ENCODE peak calls at places on chromosomes 13 and 19, in eight cellular contexts. D, T, V, B, C, U, G and I are unnamed samples.

GRCh38 chr19:15177269-15178116 is 23.3 kb downstream of the NOTCH3 start:
- DNase-seq in G (no peak), U (peak; percentile 50), B (peak; percentile 65), C (peak; percentile 71), V (peak; percentile 83), T (peak; percentile 73), D (peak; percentile 88), I (peak; percentile 82)

GRCh38 chr19:38516802-38517201 is 83.3 kb downstream of the RYR1 start:
- DNase-seq in D (no peak), V (no peak), G (no peak), T (no peak), B (no peak), U (no peak), C (no peak), I (no peak)

GRCh38 chr19:11347546-11347945 is 1.2 kb downstream of the CCDC159 start:
- DNase-seq in G (no peak), C (no peak), V (no peak), T (no peak), U (no peak), B (no peak), D (no peak), I (no peak)

GRCh38 chr13:34738251-34739170 is 203.6 kb upstream of the NBEA start:
- DNase-seq in V (no peak), D (no peak), G (no peak), B (no peak), U (no peak), T (no peak), C (no peak), I (no peak)

GRCh38 chr13:102798653-102799543 is at the start of the genes BIVM and POGLUT2:
- DNase-seq in U (peak; percentile 90), D (peak; percentile 90), T (peak; percentile 92), V (peak; percentile 93), C (peak; percentile 98), B (peak; percentile 92), G (no peak), I (peak; percentile 81)

GRCh38 chr13:71864981-71865857 is 1.8 kb downstream of the DACH1 start:
- DNase-seq in U (no peak), G (no peak), V (no peak), C (no peak), B (peak; percentile 51), T (no peak), D (no peak), I (no peak)

GRCh38 chr13:114313061-114313860 is 1.0 kb upstream of the CHAMP1 start:
- DNase-seq in C (no peak), D (no peak), G (no peak), B (no peak), T (no peak), U (no peak), V (peak; percentile 44), I (no peak)

GRCh38 chr13:41562083-41562482 is 104.7 kb downstream of the RGCC start:
- DNase-seq in D (no peak), G (peak; percentile 67), C (peak; percentile 15), T (no peak), B (peak; percentile 76), U (peak; percentile 41), V (no peak), I (no peak)

GRCh38 chr13:76225815-76226489 is 589.8 kb downstream of the LMO7 start:
- DNase-seq in T (no peak), D (no peak), B (peak; percentile 82), C (no peak), G (no peak), U (no peak), V (no peak), I (no peak)

GRCh38 chr13:38819053-38819452 is 132.2 kb downstream of the FREM2 start:
- DNase-seq in G (no peak), V (peak; percentile 59), C (no peak), T (no peak), B (peak; percentile 11), D (peak; percentile 56), U (no peak), I (no peak)

GRCh38 chr13:42548731-42549554 is 25.0 kb upstream of the TNFSF11 start:
- DNase-seq in V (no peak), D (peak; percentile 26), U (no peak), B (peak; percentile 94), C (no peak), T (no peak), G (no peak), I (no peak)

GRCh38 chr19:44719262-44719701 is 20.3 kb downstream of the CEACAM16 start:
- DNase-seq in U (no peak), B (no peak), C (no peak), D (no peak), V (no peak), T (no peak), G (no peak), I (no peak)

GRCh38 chr13:99353836-99354235 is 46.6 kb upstream of the GPR183 start:
- DNase-seq in D (no peak), U (no peak), T (no peak), G (no peak), C (no peak), V (no peak), B (no peak), I (no peak)

GRCh38 chr13:80132741-80133601 is 208.0 kb downstream of the SPRY2 start:
- DNase-seq in D (peak; percentile 54), V (no peak), B (peak; percentile 65), G (no peak), C (no peak), U (peak; percentile 53), T (peak; percentile 52), I (no peak)

GRCh38 chr13:78147905-78148304 is 229.3 kb upstream of the EDNRB start:
- DNase-seq in C (peak; percentile 11), T (no peak), V (no peak), D (no peak), G (no peak), B (peak; percentile 59), U (no peak), I (no peak)

GRCh38 chr13:114113961-114114360 is 18.5 kb downstream of the RASA3 start:
- DNase-seq in G (no peak), V (no peak), C (no peak), U (no peak), D (no peak), T (no peak), B (no peak), I (no peak)

GRCh38 chr13:47215741-47216140 is 318.9 kb upstream of the HTR2A start:
- DNase-seq in D (no peak), T (no peak), U (no peak), G (no peak), B (peak; percentile 81), V (no peak), C (peak; percentile 84), I (no peak)

GRCh38 chr13:91586609-91587008 is 188.2 kb downstream of the GPC5 start:
- DNase-seq in T (no peak), V (no peak), G (no peak), B (no peak), U (no peak), D (no peak), C (no peak), I (no peak)
- H3K27ac ChIP-seq in T (no peak overlapping the region), V (no peak overlapping the region), G (no peak overlapping the region), B (no peak overlapping the region), U (no peak overlapping the region), D (no peak overlapping the region), C (no peak overlapping the region), I (no peak overlapping the region)

DNA sequence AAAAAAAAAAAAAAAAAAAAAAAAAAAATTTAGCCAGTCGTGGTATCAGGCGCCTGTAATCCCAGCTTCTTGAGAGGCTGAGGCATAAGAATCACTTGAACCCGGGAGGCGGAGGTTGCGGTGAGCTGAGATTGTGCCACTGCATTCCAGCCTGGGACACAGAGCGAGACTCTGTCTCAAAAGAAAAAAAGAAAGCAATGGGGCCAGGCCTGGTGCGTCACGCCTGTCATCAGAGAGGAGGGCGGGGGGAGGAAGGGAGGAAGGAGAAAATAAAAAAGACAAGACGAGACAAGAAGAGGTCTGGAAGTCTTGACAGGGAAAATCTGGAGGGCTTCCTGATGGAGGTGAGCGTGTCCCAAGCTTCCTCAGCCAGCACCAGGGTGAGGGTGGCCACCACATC is 54.9 kb upstream of the PTPRS start:
- DNase-seq in G (no peak), T (no peak), V (no peak), C (no peak), U (no peak), B (no peak), D (no peak), I (no peak)
- H3K27ac ChIP-seq in G (no peak overlapping the region), T (no peak overlapping the region), V (no peak overlapping the region), C (no peak overlapping the region), U (no peak overlapping the region), B (no peak overlapping the region), D (no peak overlapping the region), I (no peak overlapping the region)

GRCh38 chr19:56105090-56105701 is 15.9 kb downstream of the ZNF787 start:
- DNase-seq in G (no peak), V (no peak), C (no peak), T (peak; percentile 79), B (peak; percentile 85), U (peak; percentile 89), D (peak; percentile 87), I (peak; percentile 64)

GRCh38 chr19:56101746-56102535 is 19.2 kb downstream of the ZNF787 start:
- DNase-seq in C (no peak), U (no peak), B (no peak), V (no peak), G (no peak), T (no peak), D (no peak), I (no peak)

GRCh38 chr19:56103027-56103614 is 18.0 kb downstream of the ZNF787 start:
- DNase-seq in T (no peak), U (no peak), D (no peak), C (no peak), V (no peak), G (no peak), B (no peak), I (no peak)

GRCh38 chr19:56106397-56106849 is 14.7 kb downstream of the ZNF787 start:
- DNase-seq in B (no peak), G (no peak), D (peak; percentile 89), U (no peak), C (no peak), T (no peak), V (no peak), I (no peak)

DNA sequence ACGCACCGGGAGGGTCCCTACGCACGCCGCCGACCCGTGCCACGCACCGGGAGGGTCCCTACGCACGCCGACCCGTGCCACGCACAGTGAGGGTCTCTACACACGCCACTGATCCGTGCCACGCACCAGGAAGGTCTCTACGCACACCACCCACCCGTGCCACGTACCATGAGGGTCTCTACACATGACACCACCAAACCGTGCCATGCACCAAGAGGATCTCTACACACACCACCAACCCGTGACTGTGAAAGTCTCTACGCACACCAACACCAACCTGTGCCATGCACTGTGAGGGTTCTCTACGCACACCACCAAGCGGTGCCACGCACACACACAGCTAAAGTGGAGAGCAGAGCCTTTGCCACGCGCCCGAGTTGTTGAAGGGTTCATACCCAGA is 16.7 kb downstream of the ZNF787 start:
- DNase-seq in T (no peak), V (no peak), D (no peak), U (no peak), B (no peak), G (no peak), C (no peak), I (no peak)
- H3K27ac ChIP-seq in T (no peak overlapping the region), V (no peak overlapping the region), D (no peak overlapping the region), U (no peak overlapping the region), B (no peak overlapping the region), G (no peak overlapping the region), C (peak overlapping the region; percentile 52), I (no peak overlapping the region)

DNA sequence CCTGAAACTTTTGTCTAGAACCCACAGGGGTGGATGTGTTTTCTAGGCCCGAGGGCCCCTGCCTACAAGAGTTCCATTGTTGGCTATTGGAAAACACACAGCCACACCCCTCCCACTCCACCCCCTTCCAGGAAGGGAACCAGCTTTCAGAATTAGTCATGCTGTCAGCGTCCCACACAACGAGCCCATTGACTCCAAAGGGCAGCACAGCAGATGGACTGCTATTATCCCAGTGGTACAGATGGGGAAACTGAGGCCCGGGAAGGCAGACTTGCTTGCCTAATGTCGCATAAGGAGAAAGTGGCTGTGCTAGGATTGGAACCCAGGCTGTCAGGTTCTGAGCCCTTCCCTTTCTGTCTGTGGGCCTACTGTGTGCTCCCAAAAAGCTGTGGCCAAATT is 8.1 kb upstream of the FXYD3 start:
- DNase-seq in D (peak; percentile 72), T (no peak), C (peak; percentile 79), G (no peak), U (peak; percentile 92), B (peak; percentile 8), V (no peak), I (no peak)
- H3K27ac ChIP-seq in D (peak overlapping the region; percentile 72), T (no peak overlapping the region), C (peak overlapping the region; percentile 86), G (no peak overlapping the region), U (peak overlapping the region; percentile 84), B (no peak overlapping the region), V (no peak overlapping the region), I (no peak overlapping the region)